ENCODE peak calls at places on chromosomes 12 and 14, in six cellular contexts. W, N, R, O, Y and P are unnamed samples.

GRCh38 chr12:3012786-3013185 is 53.6 kb downstream of the TEAD4 start:
- DNase-seq in R (no peak), N (no peak), W (no peak), O (no peak), Y (no peak), P (no peak)

GRCh38 chr12:9870311-9870866 is 1.2 kb upstream of the CLEC2B start:
- DNase-seq in Y (no peak), R (no peak), W (no peak), O (no peak), N (no peak), P (no peak)

GRCh38 chr12:12901158-12901791 is 9.9 kb downstream of the GPRC5A start:
- DNase-seq in O (peak; percentile 85), W (peak; percentile 91), R (no peak), N (no peak), Y (no peak), P (no peak)

GRCh38 chr14:105660816-105661531 is 134.6 kb downstream of the TMEM121 start:
- DNase-seq in N (no peak), O (no peak), R (no peak), W (no peak), Y (no peak), P (no peak)

GRCh38 chr12:114403044-114403689 is 2.8 kb downstream of the TBX5 start:
- DNase-seq in R (no peak), Y (no peak), N (no peak), O (no peak), W (no peak), P (no peak)

GRCh38 chr14:49586673-49587460 is 687 bp upstream of the RPS29 start:
- DNase-seq in O (peak; percentile 58), Y (peak; percentile 55), W (peak; percentile 33), N (peak; percentile 51), R (peak; percentile 48), P (no peak)

GRCh38 chr12:54125950-54126695 is 62.7 kb downstream of the SMUG1 start:
- DNase-seq in R (no peak), W (peak; percentile 43), N (no peak), O (no peak), Y (no peak), P (no peak)

GRCh38 chr14:94237983-94238382 is 55.1 kb downstream of the SERPINA10 start:
- DNase-seq in R (no peak), Y (no peak), N (no peak), W (no peak), O (no peak), P (no peak)

GRCh38 chr14:100747021-100747586 is 20.4 kb downstream of the DLK1 start:
- DNase-seq in N (no peak), R (peak; percentile 57), O (peak; percentile 73), W (peak; percentile 32), Y (no peak), P (no peak)

GRCh38 chr12:5506821-5507231 is 74.9 kb downstream of the NTF3 start:
- DNase-seq in O (no peak), Y (no peak), W (no peak), R (no peak), N (no peak), P (no peak)